ENCODE peak calls at places on chromosomes 1 and 21, in eight cellular contexts. N is psoas muscle; Y is bronchial epithelial cell; S is mesothelial cell of epicardium; H is prostate gland; V is fibroblast of the aortic adventitia; E is CD4-positive, alpha-beta T cell; X is tibial nerve. I is an unnamed sample.

GRCh38 chr1:17861685-17862084 is 106.6 kb downstream of the ACTL8 start:
- DNase-seq in V (no peak), X (no peak), N (no peak), Y (no peak), H (no peak), S (no peak), E (no peak), I (no peak)

GRCh38 chr21:42833439-42833815 is 45.9 kb downstream of the WDR4 start:
- DNase-seq in H (no peak), E (peak), Y (peak), X (no peak), N (no peak), V (no peak), S (no peak), I (no peak)

GRCh38 chr1:150535511-150536281 is 13.5 kb upstream of the ADAMTSL4 start:
- DNase-seq in H (no peak), N (no peak), V (peak), E (no peak), Y (no peak), X (no peak), S (no peak), I (no peak)

GRCh38 chr1:234169161-234169849 is 204.0 kb upstream of the COA6 start:
- DNase-seq in Y (no peak), X (no peak), E (no peak), S (no peak), H (no peak), V (no peak), N (no peak), I (no peak)

GRCh38 chr1:118589486-118589885 is 398.7 kb downstream of the TBX15 start:
- DNase-seq in H (no peak), S (peak), Y (no peak), E (no peak), X (no peak), N (no peak), V (no peak), I (no peak)

GRCh38 chr1:185719021-185719420 is 15.2 kb upstream of the HMCN1 start:
- DNase-seq in Y (peak), E (no peak), S (no peak), X (peak), V (peak), N (no peak), H (no peak), I (no peak)

GRCh38 chr21:33374080-33374873 is 28.9 kb upstream of the IFNGR2 start:
- DNase-seq in N (no peak), X (peak), E (peak), V (peak), Y (peak), S (no peak), H (peak), I (no peak)

GRCh38 chr1:113321761-113322387 is 68.4 kb upstream of the MAGI3 start:
- DNase-seq in Y (no peak), V (peak), N (no peak), H (no peak), X (no peak), E (no peak), S (no peak), I (no peak)

GRCh38 chr1:168428063-168428731 is 115.6 kb downstream of the XCL2 start:
- DNase-seq in S (no peak), N (peak), X (no peak), Y (no peak), H (no peak), V (peak), E (no peak), I (no peak)

GRCh38 chr1:79847715-79848114 is 841.2 kb upstream of the ADGRL4 start:
- DNase-seq in N (no peak), S (no peak), X (no peak), H (no peak), V (no peak), E (no peak), Y (no peak), I (no peak)

GRCh38 chr21:46089285-46089684 is 8.6 kb upstream of the COL6A2 start:
- DNase-seq in V (no peak), H (no peak), X (no peak), Y (no peak), N (no peak), E (no peak), S (no peak), I (no peak)

GRCh38 chr1:89934441-89934840 is 60.5 kb upstream of the ZNF326 start:
- DNase-seq in S (no peak), H (no peak), E (no peak), V (no peak), N (no peak), Y (no peak), X (no peak), I (no peak)

GRCh38 chr21:34889287-34889536 is 159.9 kb downstream of the RUNX1 start:
- DNase-seq in Y (peak), X (no peak), H (peak), V (peak), N (peak), S (no peak), E (peak), I (peak)

GRCh38 chr1:205791568-205792180 is 16.4 kb upstream of the RAB29 start:
- DNase-seq in Y (peak), E (peak), X (peak), V (peak), S (no peak), N (peak), H (peak), I (no peak)

GRCh38 chr1:205793959-205794730 is 18.9 kb downstream of the SLC41A1 start:
- DNase-seq in N (no peak), H (no peak), E (no peak), X (no peak), S (no peak), Y (no peak), V (no peak), I (no peak)

GRCh38 chr1:205792946-205793673 is 17.8 kb upstream of the RAB29 start:
- DNase-seq in S (no peak), H (no peak), E (no peak), N (no peak), V (no peak), Y (no peak), X (no peak), I (no peak)

GRCh38 chr1:205797122-205797521 is 15.9 kb downstream of the SLC41A1 start:
- DNase-seq in H (no peak), V (no peak), N (no peak), S (no peak), E (no peak), X (no peak), Y (no peak), I (no peak)

DNA sequence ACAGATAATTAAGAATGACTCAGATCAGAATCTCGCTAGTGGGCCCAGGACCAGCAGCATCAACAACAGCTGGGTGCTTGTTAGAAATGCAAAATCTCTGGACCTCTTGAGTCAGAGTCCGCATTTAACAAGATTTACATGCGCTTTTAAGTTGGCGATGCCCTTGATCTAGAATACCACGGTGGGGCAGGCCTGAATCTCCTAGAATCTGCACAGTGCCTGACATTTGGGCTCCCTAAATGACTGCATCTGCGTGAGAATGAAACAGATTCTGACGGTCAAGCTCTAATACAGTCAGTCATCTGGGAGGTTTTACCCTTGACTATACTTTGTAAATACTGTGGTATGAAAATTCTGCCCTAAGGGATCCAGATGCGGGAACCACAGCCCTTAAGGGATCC is 17.2 kb upstream of the RAB29 start:
- DNase-seq in N (no peak), S (no peak), Y (no peak), V (no peak), H (no peak), X (no peak), E (no peak), I (no peak)
- TF ChIP-seq CTCF in N (no peak), S (no peak), Y (no peak), V (no peak), H (no peak), X (no peak), E (no peak), I (no peak)

DNA sequence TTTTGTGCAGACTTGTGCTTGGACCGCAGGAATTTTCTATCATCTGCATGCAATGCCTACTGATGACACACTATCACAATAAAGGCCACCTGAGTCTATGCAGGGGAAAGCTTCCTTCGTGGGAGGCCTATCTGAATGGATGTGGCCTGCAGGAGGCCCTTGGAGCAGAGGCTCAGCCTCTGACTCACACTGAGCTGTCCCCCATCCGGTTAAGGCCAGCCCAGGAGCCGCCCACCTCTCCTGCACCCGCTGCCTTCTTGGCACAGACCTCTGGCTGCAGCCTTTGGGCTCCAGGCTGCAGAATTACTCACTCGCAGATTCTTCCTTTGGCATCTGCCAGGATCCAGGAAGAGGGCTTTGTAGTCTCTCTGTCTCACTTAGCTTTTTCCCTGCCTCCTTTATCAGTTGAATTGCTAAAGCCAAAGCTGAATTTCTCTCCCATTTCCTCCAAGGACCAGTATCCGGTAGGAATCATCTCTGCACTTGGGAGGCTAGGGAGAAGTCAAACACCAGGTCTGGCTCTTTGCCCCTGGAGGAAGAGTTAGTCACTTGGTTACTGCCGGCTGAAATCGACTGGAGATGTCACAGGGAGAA is 65.1 kb upstream of the JUN start:
- DNase-seq in V (peak), X (peak), N (peak), E (no peak), S (no peak), H (no peak), Y (peak), I (no peak)
- TF ChIP-seq CTCF in V (peak), X (no peak), N (no peak), E (no peak), S (no peak), H (no peak), Y (peak), I (no peak)

GRCh38 chr1:1116701-1117468 is 996 bp upstream of the C1orf159 start:
- DNase-seq in X (no peak), N (peak), V (no peak), H (no peak), S (no peak), E (peak), Y (no peak), I (no peak)

GRCh38 chr1:1115136-1115829 is 606 bp downstream of the C1orf159 start:
- DNase-seq in S (no peak), H (no peak), N (peak), Y (no peak), E (no peak), V (no peak), X (no peak), I (no peak)

GRCh38 chr1:1114431-1114830 is 1.5 kb downstream of the C1orf159 start:
- DNase-seq in X (no peak), V (no peak), H (no peak), E (no peak), S (no peak), N (no peak), Y (no peak), I (no peak)

GRCh38 chr1:1117469-1117831 is 1.6 kb upstream of the C1orf159 start:
- DNase-seq in E (no peak), V (no peak), H (no peak), Y (no peak), N (no peak), X (no peak), S (no peak), I (no peak)

GRCh38 chr1:1115830-1116700 is at the start of gene C1orf159:
- DNase-seq in E (peak), S (peak), N (peak), V (peak), H (peak), X (peak), Y (peak), I (peak)
- TF ChIP-seq CTCF in E (no peak), S (no peak), N (no peak), V (no peak), H (peak), X (no peak), Y (no peak), I (no peak)

DNA sequence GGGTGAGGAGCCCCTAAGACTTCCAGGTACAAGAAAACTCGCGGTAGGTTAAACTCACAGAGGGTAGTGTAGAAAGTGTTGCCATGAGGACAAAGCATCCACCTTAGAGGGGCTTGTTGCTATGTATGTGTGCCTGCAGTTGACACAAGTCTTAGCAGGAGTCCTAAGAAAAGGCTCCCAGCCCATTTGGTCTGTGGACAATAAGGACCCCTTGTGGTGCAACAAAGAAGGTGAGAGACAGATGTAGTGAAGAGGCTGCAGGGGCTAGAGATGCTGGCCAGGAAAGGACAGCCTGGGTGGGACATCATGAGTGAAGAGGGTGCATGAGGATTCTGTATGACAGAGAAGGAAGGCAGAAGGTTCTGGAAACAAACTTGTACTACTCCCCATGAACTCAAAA is 36.3 kb upstream of the IL10 start:
- DNase-seq in Y (peak), X (peak), N (no peak), H (no peak), S (no peak), E (peak), V (peak), I (no peak)
- TF ChIP-seq CTCF in Y (peak), X (peak), N (peak), H (peak), S (no peak), E (peak), V (peak), I (peak)

GRCh38 chr1:196148367-196148970 is 459.8 kb downstream of the KCNT2 start:
- DNase-seq in H (no peak), E (no peak), V (peak), X (no peak), N (no peak), S (no peak), Y (peak), I (no peak)
- TF ChIP-seq CTCF in H (peak), E (peak), V (peak), X (peak), N (peak), S (peak), Y (peak), I (peak)

GRCh38 chr1:180211156-180211859 is 18.8 kb upstream of the LHX4 start:
- DNase-seq in X (no peak), E (no peak), H (no peak), N (no peak), V (no peak), S (no peak), Y (no peak), I (no peak)

GRCh38 chr1:180215856-180216625 is 14.0 kb upstream of the LHX4 start:
- DNase-seq in S (no peak), H (no peak), X (no peak), V (no peak), N (no peak), E (no peak), Y (no peak), I (no peak)

GRCh38 chr1:180211860-180212229 is 18.2 kb upstream of the LHX4 start:
- DNase-seq in H (no peak), E (no peak), N (no peak), S (no peak), X (no peak), V (no peak), Y (peak), I (no peak)

GRCh38 chr1:180217021-180217420 is 13.0 kb upstream of the LHX4 start:
- DNase-seq in H (no peak), S (no peak), Y (no peak), V (no peak), E (no peak), N (no peak), X (no peak), I (no peak)

GRCh38 chr1:180213401-180214177 is 16.5 kb upstream of the LHX4 start:
- DNase-seq in X (no peak), Y (no peak), E (no peak), V (no peak), N (no peak), S (no peak), H (no peak), I (no peak)
- TF ChIP-seq CTCF in X (no peak), Y (no peak), E (no peak), V (peak), N (no peak), S (no peak), H (no peak), I (no peak)

GRCh38 chr21:16285646-16286223 is 556.0 kb downstream of the USP25 start:
- DNase-seq in Y (no peak), X (no peak), S (no peak), E (no peak), H (no peak), N (no peak), V (no peak), I (no peak)

GRCh38 chr21:16280731-16281130 is 550.9 kb downstream of the USP25 start:
- DNase-seq in E (no peak), Y (no peak), V (no peak), H (no peak), N (no peak), S (no peak), X (no peak), I (no peak)

GRCh38 chr21:16279658-16280581 is 550.1 kb downstream of the USP25 start:
- DNase-seq in V (peak), Y (no peak), X (peak), S (no peak), E (no peak), N (peak), H (peak), I (peak)
- TF ChIP-seq CTCF in V (peak), Y (no peak), X (no peak), S (no peak), E (no peak), N (no peak), H (no peak), I (peak)

DNA sequence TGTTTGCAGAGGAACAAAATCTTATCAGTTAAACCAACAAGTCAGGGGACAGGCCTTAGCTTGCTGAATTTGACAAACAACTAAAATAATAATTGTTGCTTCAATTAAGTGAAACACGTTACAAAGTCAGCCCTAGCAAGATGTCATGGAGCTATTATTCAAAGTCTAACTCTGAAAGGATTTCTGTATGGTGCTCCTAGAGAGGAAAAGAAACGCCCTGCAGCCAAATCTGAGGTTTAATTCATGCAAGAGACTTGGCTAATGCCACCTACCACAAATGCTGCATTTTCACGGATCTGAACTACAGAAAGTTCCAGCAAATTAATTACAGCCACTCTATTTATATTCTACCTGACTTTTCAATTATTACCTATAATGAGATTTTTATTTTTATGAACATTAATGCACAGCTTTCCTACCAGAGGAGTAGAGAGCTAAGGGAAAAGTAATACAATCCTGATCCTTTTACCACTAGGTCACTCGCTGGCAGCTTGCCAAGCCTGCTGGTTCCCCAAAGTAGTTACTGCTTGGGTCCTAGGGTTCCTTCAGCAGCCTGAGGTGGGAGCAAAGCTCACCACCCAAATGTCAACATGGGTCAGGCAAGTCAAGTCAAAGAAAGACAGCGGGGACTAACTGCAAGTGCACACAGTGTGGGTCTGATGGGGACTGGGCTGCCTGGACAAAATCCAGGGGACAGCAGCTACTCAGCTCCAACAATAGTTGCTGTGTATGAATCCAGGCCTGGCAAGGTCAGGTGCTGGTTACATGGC is 8.5 kb downstream of the COLGALT2 start:
- DNase-seq in E (no peak), N (peak), H (peak), V (no peak), Y (no peak), X (no peak), S (no peak), I (no peak)
- TF ChIP-seq CTCF in E (no peak), N (no peak), H (no peak), V (no peak), Y (no peak), X (no peak), S (no peak), I (peak)

GRCh38 chr1:160885080-160885479 is at the start of gene ITLN1:
- DNase-seq in S (no peak), X (no peak), N (no peak), V (no peak), Y (no peak), H (no peak), E (no peak), I (no peak)

GRCh38 chr1:160884091-160884490 is 889 bp downstream of the ITLN1 start:
- DNase-seq in E (no peak), V (no peak), X (no peak), H (no peak), N (no peak), S (no peak), Y (no peak), I (no peak)

GRCh38 chr1:160883586-160883985 is 1.4 kb downstream of the ITLN1 start:
- DNase-seq in S (no peak), E (no peak), N (no peak), Y (no peak), X (no peak), V (no peak), H (no peak), I (no peak)

GRCh38 chr1:160888926-160889325 is 3.9 kb upstream of the ITLN1 start:
- DNase-seq in X (no peak), V (no peak), H (no peak), N (no peak), E (no peak), Y (no peak), S (no peak), I (no peak)

DNA sequence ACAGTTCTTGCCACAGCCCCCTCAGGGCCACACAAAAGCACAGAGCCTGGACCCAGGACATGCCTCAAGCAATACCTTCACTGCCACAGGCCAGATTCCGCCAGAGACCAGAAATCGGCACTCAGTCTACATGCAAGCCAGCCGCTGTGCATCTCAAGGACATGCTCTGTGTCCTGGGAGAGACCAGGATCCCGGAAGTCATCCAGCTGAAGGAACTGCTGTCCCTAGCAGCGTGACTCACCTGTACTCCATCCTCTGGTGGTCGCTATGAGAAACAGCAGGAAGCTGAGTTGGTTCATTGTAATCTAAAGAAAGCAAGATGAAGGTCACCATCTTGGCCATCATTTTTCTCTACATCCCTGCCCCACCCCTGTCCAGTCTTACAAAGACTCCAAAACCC is 401 bp downstream of the ITLN1 start:
- DNase-seq in H (no peak), N (no peak), V (no peak), E (no peak), X (no peak), Y (peak), S (no peak), I (no peak)
- TF ChIP-seq CTCF in H (peak), N (no peak), V (peak), E (peak), X (no peak), Y (peak), S (no peak), I (peak)

I was measured in type B pancreatic cell.